ENCODE peak calls at places on chromosomes 12 and 14, in ten cellular contexts. One of them, this sample, is unnamed.

GRCh38 chr14:77923131-77923933 is 123.4 kb downstream of the ADCK1 start:
- DNase-seq in transverse colon: no peak
- DNase-seq in ovary: no peak
- DNase-seq in K562: peak; percentile 40
- DNase-seq in suprapubic skin: no peak
- DNase-seq in sigmoid colon: no peak
- DNase-seq in GM12878: no peak
- DNase-seq in A549: no peak
- DNase-seq in esophagus muscularis mucosa: no peak
- DNase-seq in stomach: no peak
- DNase-seq in this sample: no peak

GRCh38 chr12:47105914-47106674 is 26.3 kb upstream of the AMIGO2 start:
- DNase-seq in suprapubic skin: no peak
- DNase-seq in esophagus muscularis mucosa: no peak
- DNase-seq in transverse colon: peak; percentile 19
- DNase-seq in GM12878: no peak
- DNase-seq in A549: no peak
- DNase-seq in K562: no peak
- DNase-seq in sigmoid colon: no peak
- DNase-seq in ovary: no peak
- DNase-seq in stomach: peak; percentile 61
- DNase-seq in this sample: no peak

GRCh38 chr14:85399196-85399595 is 130.7 kb upstream of the FLRT2 start:
- DNase-seq in transverse colon: no peak
- DNase-seq in ovary: no peak
- DNase-seq in stomach: no peak
- DNase-seq in GM12878: no peak
- DNase-seq in sigmoid colon: no peak
- DNase-seq in K562: no peak
- DNase-seq in A549: no peak
- DNase-seq in esophagus muscularis mucosa: no peak
- DNase-seq in suprapubic skin: no peak
- DNase-seq in this sample: no peak

GRCh38 chr12:6953417-6954315 is 2.5 kb downstream of the PTPN6 start:
- DNase-seq in ovary: no peak
- DNase-seq in suprapubic skin: peak; percentile 75
- DNase-seq in stomach: peak; percentile 54
- DNase-seq in GM12878: peak; percentile 95
- DNase-seq in A549: no peak
- DNase-seq in transverse colon: peak; percentile 79
- DNase-seq in sigmoid colon: peak; percentile 79
- DNase-seq in K562: no peak
- DNase-seq in esophagus muscularis mucosa: no peak
- DNase-seq in this sample: no peak

GRCh38 chr14:91570021-91570420 is 59.9 kb upstream of the PPP4R3A start:
- DNase-seq in suprapubic skin: no peak
- DNase-seq in GM12878: no peak
- DNase-seq in K562: no peak
- DNase-seq in sigmoid colon: no peak
- DNase-seq in ovary: no peak
- DNase-seq in esophagus muscularis mucosa: peak; percentile 53
- DNase-seq in transverse colon: no peak
- DNase-seq in stomach: no peak
- DNase-seq in A549: no peak
- DNase-seq in this sample: no peak

GRCh38 chr12:96886998-96887677 is 19.9 kb upstream of the NEDD1 start:
- DNase-seq in stomach: peak; percentile 48
- DNase-seq in transverse colon: no peak
- DNase-seq in sigmoid colon: no peak
- DNase-seq in A549: no peak
- DNase-seq in suprapubic skin: no peak
- DNase-seq in GM12878: no peak
- DNase-seq in K562: no peak
- DNase-seq in ovary: peak; percentile 57
- DNase-seq in esophagus muscularis mucosa: no peak
- DNase-seq in this sample: no peak

GRCh38 chr12:104971276-104971675 is 13.2 kb upstream of the SLC41A2 start:
- DNase-seq in A549: no peak
- DNase-seq in transverse colon: no peak
- DNase-seq in esophagus muscularis mucosa: no peak
- DNase-seq in sigmoid colon: no peak
- DNase-seq in GM12878: no peak
- DNase-seq in stomach: no peak
- DNase-seq in K562: no peak
- DNase-seq in suprapubic skin: no peak
- DNase-seq in ovary: no peak
- DNase-seq in this sample: no peak

GRCh38 chr12:71947645-71948105 is 9.0 kb downstream of the TPH2 start:
- DNase-seq in ovary: no peak
- DNase-seq in suprapubic skin: no peak
- DNase-seq in A549: no peak
- DNase-seq in K562: no peak
- DNase-seq in sigmoid colon: no peak
- DNase-seq in stomach: no peak
- DNase-seq in transverse colon: no peak
- DNase-seq in GM12878: no peak
- DNase-seq in esophagus muscularis mucosa: no peak
- DNase-seq in this sample: no peak

DNA sequence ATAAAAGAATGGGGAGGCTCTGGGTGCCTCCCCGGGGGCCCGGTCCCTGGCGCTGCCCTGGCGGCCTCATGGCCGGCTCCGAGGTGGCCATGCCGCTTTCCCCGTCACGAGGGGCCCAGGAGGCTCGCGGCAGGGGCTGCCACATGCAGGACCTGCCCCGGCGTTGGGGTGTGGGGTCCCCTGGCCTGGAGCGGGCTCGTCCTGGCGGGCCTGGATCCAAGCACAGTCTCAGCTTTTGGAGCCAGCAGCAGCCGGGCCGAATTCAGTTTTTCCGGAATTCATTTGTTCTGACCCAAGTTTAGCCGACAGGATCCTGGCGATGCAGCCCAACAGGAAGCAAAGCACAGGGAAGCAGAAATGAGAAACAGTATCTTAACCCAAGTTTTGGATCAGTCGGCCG is 26.4 kb upstream of the AEBP2 start:
- DNase-seq in transverse colon: no peak
- DNase-seq in esophagus muscularis mucosa: no peak
- DNase-seq in suprapubic skin: no peak
- DNase-seq in ovary: no peak
- DNase-seq in K562: no peak
- DNase-seq in GM12878: no peak
- DNase-seq in A549: no peak
- DNase-seq in stomach: no peak
- DNase-seq in sigmoid colon: peak; percentile 77
- DNase-seq in this sample: no peak
- H3K4me3 ChIP-seq in transverse colon: no peak overlapping the region
- H3K4me3 ChIP-seq in esophagus muscularis mucosa: peak overlapping the region; percentile 48
- H3K4me3 ChIP-seq in suprapubic skin: no peak overlapping the region
- H3K4me3 ChIP-seq in ovary: no peak overlapping the region
- H3K4me3 ChIP-seq in K562: no peak overlapping the region
- H3K4me3 ChIP-seq in GM12878: no peak overlapping the region
- H3K4me3 ChIP-seq in A549: no peak overlapping the region
- H3K4me3 ChIP-seq in stomach: peak overlapping the region; percentile 7
- H3K4me3 ChIP-seq in sigmoid colon: peak overlapping the region; percentile 29
- H3K4me3 ChIP-seq in this sample: no peak overlapping the region

GRCh38 chr14:21261824-21262223 is 7.4 kb downstream of the HNRNPC start:
- DNase-seq in stomach: no peak
- DNase-seq in ovary: no peak
- DNase-seq in A549: no peak
- DNase-seq in sigmoid colon: no peak
- DNase-seq in esophagus muscularis mucosa: no peak
- DNase-seq in transverse colon: no peak
- DNase-seq in K562: no peak
- DNase-seq in GM12878: no peak
- DNase-seq in suprapubic skin: no peak
- DNase-seq in this sample: no peak

GRCh38 chr14:21262410-21262809 is 6.8 kb downstream of the HNRNPC start:
- DNase-seq in suprapubic skin: no peak
- DNase-seq in stomach: no peak
- DNase-seq in ovary: no peak
- DNase-seq in esophagus muscularis mucosa: no peak
- DNase-seq in A549: no peak
- DNase-seq in transverse colon: no peak
- DNase-seq in GM12878: no peak
- DNase-seq in K562: no peak
- DNase-seq in sigmoid colon: no peak
- DNase-seq in this sample: no peak

GRCh38 chr14:21263284-21264024 is 5.8 kb downstream of the HNRNPC start:
- DNase-seq in ovary: no peak
- DNase-seq in A549: no peak
- DNase-seq in K562: no peak
- DNase-seq in GM12878: no peak
- DNase-seq in esophagus muscularis mucosa: no peak
- DNase-seq in transverse colon: no peak
- DNase-seq in suprapubic skin: no peak
- DNase-seq in stomach: no peak
- DNase-seq in sigmoid colon: no peak
- DNase-seq in this sample: no peak

GRCh38 chr14:21267431-21267845 is 1.8 kb downstream of the HNRNPC start:
- DNase-seq in transverse colon: no peak
- DNase-seq in A549: no peak
- DNase-seq in esophagus muscularis mucosa: no peak
- DNase-seq in GM12878: no peak
- DNase-seq in stomach: no peak
- DNase-seq in ovary: no peak
- DNase-seq in K562: no peak
- DNase-seq in suprapubic skin: no peak
- DNase-seq in sigmoid colon: no peak
- DNase-seq in this sample: no peak

DNA sequence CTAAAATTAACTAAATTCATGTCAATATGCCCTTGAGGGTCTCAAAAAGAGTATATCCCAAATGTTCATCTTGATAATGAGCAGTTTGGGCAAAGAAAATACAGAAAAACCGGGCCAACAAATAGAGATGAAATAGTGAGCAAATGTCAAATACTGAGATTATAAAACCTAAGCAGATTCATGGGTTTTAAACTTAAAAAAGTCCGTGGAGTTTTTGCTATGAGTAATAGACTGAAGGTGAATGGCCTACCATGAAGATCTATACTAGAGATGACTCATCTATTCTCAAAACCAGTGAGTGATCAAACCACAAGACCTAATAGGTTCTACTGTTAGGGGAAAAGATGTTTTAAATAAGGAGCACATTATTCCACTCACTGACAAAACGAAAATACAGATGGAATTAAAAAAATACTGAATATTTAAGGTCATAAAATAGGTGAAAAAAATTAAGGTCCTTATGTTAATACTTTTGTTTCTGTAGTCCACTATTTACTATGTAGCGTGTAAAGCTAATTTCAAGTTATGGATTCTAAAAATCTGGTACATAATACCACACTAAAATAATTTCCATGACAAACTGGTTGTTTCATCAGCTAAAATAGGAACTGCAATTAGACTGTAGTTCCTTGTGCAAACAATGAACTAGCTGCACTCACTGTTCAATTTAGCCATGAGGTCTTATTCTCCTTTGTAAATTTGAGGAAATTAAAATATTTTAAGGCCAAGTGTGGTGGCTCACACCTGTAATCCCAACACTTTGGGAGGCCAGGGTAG is 5.0 kb downstream of the HNRNPC start:
- DNase-seq in suprapubic skin: no peak
- DNase-seq in A549: no peak
- DNase-seq in GM12878: peak; percentile 56
- DNase-seq in K562: no peak
- DNase-seq in transverse colon: no peak
- DNase-seq in stomach: no peak
- DNase-seq in esophagus muscularis mucosa: no peak
- DNase-seq in sigmoid colon: no peak
- DNase-seq in ovary: no peak
- DNase-seq in this sample: no peak
- TF ChIP-seq EP300 in suprapubic skin: no peak
- TF ChIP-seq EP300 in A549: no peak
- TF ChIP-seq EP300 in GM12878: no peak
- TF ChIP-seq EP300 in K562: no peak
- TF ChIP-seq EP300 in transverse colon: no peak
- TF ChIP-seq EP300 in stomach: no peak
- TF ChIP-seq EP300 in esophagus muscularis mucosa: no peak
- TF ChIP-seq EP300 in sigmoid colon: no peak
- TF ChIP-seq EP300 in ovary: no peak
- TF ChIP-seq EP300 in this sample: no peak

DNA sequence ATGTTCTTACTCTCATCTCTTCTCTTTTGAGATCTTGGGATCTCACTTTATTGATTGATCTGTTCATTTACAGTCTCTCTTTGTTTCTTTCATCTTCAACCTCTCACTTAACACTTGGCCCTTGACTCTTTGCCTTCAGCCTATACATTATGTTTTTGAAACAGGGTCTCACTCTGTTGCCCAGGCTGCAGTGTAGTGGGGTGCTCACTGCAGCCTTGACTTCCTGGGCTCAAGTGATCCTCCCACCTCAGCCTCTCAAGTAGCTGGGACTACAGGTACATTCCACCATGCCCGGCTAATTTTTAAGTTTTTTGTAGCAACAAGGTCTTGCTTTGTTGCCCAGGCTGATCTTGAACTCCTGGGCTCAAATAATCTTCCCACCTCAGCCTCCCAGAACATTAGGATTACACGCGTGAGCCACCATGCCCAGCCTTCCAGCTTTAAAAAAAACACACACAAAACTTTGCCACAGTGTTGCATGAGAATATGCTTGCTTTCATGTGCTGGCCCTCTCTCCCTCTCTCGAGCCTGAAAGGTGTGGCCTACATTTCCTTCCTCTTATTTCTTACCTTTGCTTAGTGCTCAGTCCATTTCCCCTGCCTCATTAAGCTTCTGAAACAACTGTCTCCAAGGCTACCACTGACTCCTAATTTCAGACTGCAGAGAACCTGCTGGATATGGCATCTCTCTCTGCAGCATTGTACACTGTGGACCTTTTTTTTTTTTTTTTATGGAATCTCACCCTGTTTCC is 9.9 kb downstream of the DIP2B start:
- DNase-seq in sigmoid colon: no peak
- DNase-seq in transverse colon: no peak
- DNase-seq in ovary: no peak
- DNase-seq in GM12878: no peak
- DNase-seq in K562: no peak
- DNase-seq in A549: no peak
- DNase-seq in esophagus muscularis mucosa: no peak
- DNase-seq in suprapubic skin: no peak
- DNase-seq in stomach: no peak
- DNase-seq in this sample: no peak
- H3K4me3 ChIP-seq in sigmoid colon: no peak overlapping the region
- H3K4me3 ChIP-seq in transverse colon: no peak overlapping the region
- H3K4me3 ChIP-seq in ovary: no peak overlapping the region
- H3K4me3 ChIP-seq in GM12878: peak overlapping the region; percentile 8
- H3K4me3 ChIP-seq in K562: no peak overlapping the region
- H3K4me3 ChIP-seq in A549: no peak overlapping the region
- H3K4me3 ChIP-seq in esophagus muscularis mucosa: no peak overlapping the region
- H3K4me3 ChIP-seq in suprapubic skin: no peak overlapping the region
- H3K4me3 ChIP-seq in stomach: no peak overlapping the region
- H3K4me3 ChIP-seq in this sample: no peak overlapping the region

DNA sequence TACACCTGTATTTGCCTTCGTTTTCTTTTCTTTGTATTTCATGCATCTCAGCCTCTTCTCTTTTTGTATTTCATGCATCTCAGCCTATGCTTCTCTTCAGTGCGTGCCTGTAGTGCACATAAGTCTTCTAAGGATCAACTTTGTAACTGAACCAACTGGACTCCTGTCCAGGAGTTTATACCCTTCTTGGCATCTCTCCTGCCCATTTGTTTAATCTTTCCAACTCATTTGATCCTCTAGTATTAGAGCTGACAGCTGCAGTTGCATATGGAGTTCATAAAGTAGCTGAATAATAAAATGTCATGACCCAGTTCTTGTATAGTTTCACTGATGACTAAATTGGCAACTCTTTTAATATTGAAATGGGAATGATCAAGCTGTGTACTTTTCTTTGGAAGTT is 89.7 kb downstream of the FGD4 start:
- DNase-seq in sigmoid colon: no peak
- DNase-seq in stomach: no peak
- DNase-seq in suprapubic skin: no peak
- DNase-seq in transverse colon: no peak
- DNase-seq in GM12878: no peak
- DNase-seq in ovary: no peak
- DNase-seq in esophagus muscularis mucosa: no peak
- DNase-seq in A549: no peak
- DNase-seq in K562: no peak
- DNase-seq in this sample: no peak
- TF ChIP-seq EP300 in sigmoid colon: no peak
- TF ChIP-seq EP300 in stomach: no peak
- TF ChIP-seq EP300 in suprapubic skin: no peak
- TF ChIP-seq EP300 in transverse colon: no peak
- TF ChIP-seq EP300 in GM12878: no peak
- TF ChIP-seq EP300 in ovary: no peak
- TF ChIP-seq EP300 in esophagus muscularis mucosa: no peak
- TF ChIP-seq EP300 in A549: no peak
- TF ChIP-seq EP300 in K562: no peak
- TF ChIP-seq EP300 in this sample: no peak